ENCODE peak calls at places on chromosomes 13 and 19, in four cellular contexts. C, F, R and V are unnamed samples.

GRCh38 chr19:1164684-1165531 is 9.2 kb downstream of the SBNO2 start:
- DNase-seq in C (no peak), F (no peak), R (no peak), V (peak; percentile 60)

GRCh38 chr19:53664760-53665159 is 33.0 kb downstream of the DPRX start:
- DNase-seq in C (no peak), F (no peak), R (no peak), V (no peak)

GRCh38 chr13:33207616-33207964 is 78.0 kb downstream of the STARD13 start:
- DNase-seq in C (peak; percentile 16), F (no peak), R (no peak), V (no peak)

GRCh38 chr19:1401138-1401888 is at the start of gene GAMT:
- DNase-seq in C (peak; percentile 53), F (no peak), R (no peak), V (no peak)

GRCh38 chr13:39148513-39148961 is 110.3 kb downstream of the NHLRC3 start:
- DNase-seq in C (no peak), F (no peak), R (no peak), V (no peak)

GRCh38 chr13:111114362-111115050 is 604 bp upstream of the ARHGEF7 start:
- DNase-seq in C (peak; percentile 29), F (peak; percentile 30), R (peak; percentile 81), V (peak; percentile 80)

GRCh38 chr19:8615813-8616596 is 5.5 kb upstream of the ADAMTS10 start:
- DNase-seq in C (no peak), F (no peak), R (peak; percentile 81), V (peak; percentile 34)

GRCh38 chr13:53126803-53127202 is 98.2 kb downstream of the OLFM4 start:
- DNase-seq in C (no peak), F (no peak), R (no peak), V (peak; percentile 60)

GRCh38 chr13:52118595-52118994 is 10.3 kb downstream of the NEK5 start:
- DNase-seq in C (no peak), F (no peak), R (no peak), V (no peak)

GRCh38 chr13:23842406-23842805 is 46.8 kb downstream of the MIPEP start:
- DNase-seq in C (peak; percentile 46), F (no peak), R (no peak), V (no peak)

GRCh38 chr13:30572859-30573275 is 44.9 kb upstream of the USPL1 start:
- DNase-seq in C (peak; percentile 13), F (no peak), R (no peak), V (no peak)

GRCh38 chr13:102846261-102847015 is 606 bp downstream of the ERCC5 start:
- DNase-seq in C (peak; percentile 30), F (no peak), R (no peak), V (peak; percentile 29)

GRCh38 chr13:95392597-95392996 is 91.3 kb upstream of the ABCC4 start:
- DNase-seq in C (no peak), F (no peak), R (no peak), V (no peak)

GRCh38 chr19:33698576-33699435 is 77.1 kb downstream of the CHST8 start:
- DNase-seq in C (no peak), F (no peak), R (no peak), V (no peak)

GRCh38 chr13:111177081-111177711 is 62.1 kb downstream of the ARHGEF7 start:
- DNase-seq in C (peak; percentile 17), F (no peak), R (peak; percentile 88), V (peak; percentile 51)

GRCh38 chr19:8528500-8528899 is 14.5 kb upstream of the ZNF414 start:
- DNase-seq in C (peak; percentile 56), F (no peak), R (no peak), V (no peak)

GRCh38 chr13:41649659-41650058 is 192.3 kb downstream of the RGCC start:
- DNase-seq in C (no peak), F (no peak), R (no peak), V (no peak)

GRCh38 chr13:21799671-21800070 is 128.8 kb downstream of the FGF9 start:
- DNase-seq in C (no peak), F (no peak), R (no peak), V (no peak)

GRCh38 chr13:102131246-102131645 is 270.6 kb downstream of the FGF14 start:
- DNase-seq in C (no peak), F (no peak), R (no peak), V (no peak)

GRCh38 chr13:49690990-49691886 is at the start of gene EBPL:
- DNase-seq in C (peak; percentile 95), F (peak; percentile 77), R (peak; percentile 95), V (peak; percentile 95)
- TF ChIP-seq CTCF in C (no peak), F (no peak), R (no peak), V (no peak)

GRCh38 chr13:113318956-113319355 is 21.9 kb downstream of the LAMP1 start:
- DNase-seq in C (no peak), F (no peak), R (no peak), V (peak; percentile 41)
- TF ChIP-seq CTCF in C (no peak), F (no peak), R (no peak), V (no peak)

GRCh38 chr19:23415034-23415433 is 19.8 kb upstream of the ZNF91 start:
- DNase-seq in C (no peak), F (no peak), R (no peak), V (no peak)

GRCh38 chr19:23415561-23416191 is 20.4 kb upstream of the ZNF91 start:
- DNase-seq in C (peak; percentile 35), F (no peak), R (no peak), V (peak; percentile 52)

GRCh38 chr19:23420824-23421223 is 25.6 kb upstream of the ZNF91 start:
- DNase-seq in C (no peak), F (no peak), R (no peak), V (no peak)
- TF ChIP-seq CTCF in C (no peak), F (no peak), R (no peak), V (no peak)

GRCh38 chr19:45902651-45903625 is 525 bp upstream of the MYPOP start:
- DNase-seq in C (peak; percentile 98), F (peak; percentile 78), R (peak; percentile 99), V (peak; percentile 100)

GRCh38 chr19:45899919-45900589 is 2.4 kb downstream of the MYPOP start:
- DNase-seq in C (no peak), F (no peak), R (no peak), V (no peak)

GRCh38 chr19:45900661-45901431 is 1.6 kb downstream of the MYPOP start:
- DNase-seq in C (no peak), F (no peak), R (no peak), V (no peak)

GRCh38 chr19:45901432-45901903 is 945 bp downstream of the MYPOP start:
- DNase-seq in C (peak; percentile 35), F (no peak), R (no peak), V (no peak)

DNA sequence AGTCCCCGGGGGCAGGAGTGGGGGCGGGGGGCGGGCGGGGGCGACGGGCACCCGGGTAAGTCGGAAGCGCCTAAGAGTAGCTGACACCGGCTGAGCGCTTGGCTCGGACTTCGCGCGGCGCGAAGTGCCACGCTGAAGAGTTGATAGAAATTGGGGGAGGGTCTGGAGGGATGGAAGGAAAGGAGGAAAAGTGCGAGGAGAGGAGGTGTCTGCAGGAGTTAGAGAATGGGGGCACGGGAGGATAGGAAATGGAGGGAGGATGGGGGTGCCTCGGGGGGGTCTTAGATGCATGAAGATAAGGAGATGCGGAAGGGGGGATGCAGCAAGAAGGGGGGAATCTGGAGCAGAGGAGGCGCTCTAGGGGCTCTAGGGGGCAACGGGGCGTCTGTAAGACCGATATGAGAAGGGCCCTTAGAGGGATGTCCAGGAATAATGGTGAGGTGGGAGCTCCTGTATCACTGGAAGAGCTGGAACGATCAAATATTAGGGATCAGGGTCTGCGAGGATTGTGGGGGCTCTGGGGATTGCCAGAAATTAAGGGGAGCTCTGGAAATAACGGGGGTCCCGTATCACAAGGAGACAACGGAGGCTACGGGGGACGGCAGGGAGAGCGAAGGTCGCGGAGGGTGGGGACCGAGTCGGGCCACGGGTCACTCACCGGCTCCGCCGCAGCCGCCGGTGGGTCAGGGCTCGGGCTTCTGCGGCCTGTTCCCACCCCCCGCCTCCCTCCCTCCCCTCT is at the start of gene MYPOP:
- DNase-seq in C (no peak), F (no peak), R (no peak), V (no peak)
- TF ChIP-seq CTCF in C (no peak), F (no peak), R (no peak), V (no peak)

GRCh38 chr19:49690073-49690655 is 752 bp upstream of the CPT1C start:
- DNase-seq in C (no peak), F (no peak), R (no peak), V (no peak)
- TF ChIP-seq CTCF in C (no peak), F (peak; percentile 19), R (no peak), V (peak; percentile 11)

GRCh38 chr19:49474545-49474930 is 523 bp downstream of the FLT3LG start:
- DNase-seq in C (no peak), F (no peak), R (no peak), V (no peak)
- TF ChIP-seq CTCF in C (no peak), F (no peak), R (no peak), V (no peak)